ENCODE peak calls at places on chromosome X, in seven cellular contexts. D, V, O, P, I, S and U are unnamed samples.

GRCh38 chrX:40945366-40945713 is 139.9 kb upstream of the USP9X start:
- DNase-seq in S (no peak), O (peak; percentile 85), V (no peak), I (no peak), P (no peak), D (peak; percentile 78), U (peak; percentile 84)

GRCh38 chrX:53133400-53133799 is 39.5 kb downstream of the KANTR start:
- DNase-seq in S (no peak), V (no peak), I (no peak), O (no peak), D (peak; percentile 72), P (no peak), U (no peak)

GRCh38 chrX:133005616-133006015 is 47.2 kb upstream of the HS6ST2 start:
- DNase-seq in S (no peak), V (no peak), D (no peak), I (no peak), O (no peak), P (no peak), U (no peak)

GRCh38 chrX:39782276-39782675 is 315.5 kb downstream of the BCOR start:
- DNase-seq in S (no peak), D (no peak), O (no peak), P (no peak), I (no peak), V (no peak), U (no peak)

GRCh38 chrX:102042706-102043325 is 82.7 kb upstream of the TCEAL2 start:
- DNase-seq in S (no peak), D (peak; percentile 42), O (no peak), P (no peak), V (no peak), I (no peak), U (no peak)

GRCh38 chrX:3522016-3522690 is 175.7 kb upstream of the MXRA5 start:
- DNase-seq in I (no peak), S (no peak), D (no peak), V (no peak), P (no peak), O (peak; percentile 25), U (peak; percentile 42)

GRCh38 chrX:68048774-68049173 is 384.5 kb downstream of the OPHN1 start:
- DNase-seq in V (no peak), O (no peak), P (no peak), D (no peak), S (no peak), I (no peak), U (no peak)

GRCh38 chrX:122579521-122579920 is 604.6 kb upstream of the GRIA3 start:
- DNase-seq in D (no peak), O (peak; percentile 20), I (no peak), V (no peak), S (no peak), P (no peak), U (peak; percentile 13)

GRCh38 chrX:48938721-48939416 is 18.5 kb downstream of the OTUD5 start:
- DNase-seq in V (no peak), S (peak; percentile 57), P (peak; percentile 68), O (no peak), I (no peak), D (no peak), U (no peak)